ENCODE peak calls at places on chromosome 9, in eight cellular contexts. One of them, this sample, is unnamed.
A peak's percentile ranks its signal among the peaks of the same experiment; 100 is the strongest.

GRCh38 chr9:120855827-120856636 is 13.3 kb upstream of the PSMD5 start:
- DNase-seq in neural crest cell: no peak
- DNase-seq in AG04449: no peak
- DNase-seq in PC-3: no peak
- DNase-seq in GM12865: no peak
- DNase-seq in cardiac muscle cell: no peak
- DNase-seq in lung: no peak
- DNase-seq in GM06990: no peak
- DNase-seq in this sample: no peak

GRCh38 chr9:20940447-20941176 is 90.8 kb downstream of the HACD4 start:
- DNase-seq in neural crest cell: no peak
- DNase-seq in AG04449: no peak
- DNase-seq in PC-3: no peak
- DNase-seq in GM12865: no peak
- DNase-seq in cardiac muscle cell: no peak
- DNase-seq in lung: no peak
- DNase-seq in GM06990: no peak
- DNase-seq in this sample: no peak

GRCh38 chr9:82488702-82489578 is 500.4 kb downstream of the SPATA31D1 start:
- DNase-seq in neural crest cell: no peak
- DNase-seq in AG04449: peak; percentile 71
- DNase-seq in PC-3: peak; percentile 31
- DNase-seq in GM12865: peak; percentile 18
- DNase-seq in cardiac muscle cell: no peak
- DNase-seq in lung: no peak
- DNase-seq in GM06990: no peak
- DNase-seq in this sample: peak; percentile 59

GRCh38 chr9:136324501-136325300 is 2.6 kb upstream of the GPSM1 start:
- DNase-seq in neural crest cell: no peak
- DNase-seq in AG04449: no peak
- DNase-seq in PC-3: no peak
- DNase-seq in GM12865: no peak
- DNase-seq in cardiac muscle cell: peak; percentile 84
- DNase-seq in lung: peak; percentile 62
- DNase-seq in GM06990: no peak
- DNase-seq in this sample: no peak

GRCh38 chr9:115289757-115290208 is 171.8 kb upstream of the TNC start:
- DNase-seq in neural crest cell: no peak
- DNase-seq in AG04449: no peak
- DNase-seq in PC-3: no peak
- DNase-seq in GM12865: no peak
- DNase-seq in cardiac muscle cell: no peak
- DNase-seq in lung: no peak
- DNase-seq in GM06990: no peak
- DNase-seq in this sample: no peak

GRCh38 chr9:6147847-6148246 is 67.8 kb upstream of the IL33 start:
- DNase-seq in neural crest cell: no peak
- DNase-seq in AG04449: no peak
- DNase-seq in PC-3: peak; percentile 56
- DNase-seq in GM12865: no peak
- DNase-seq in cardiac muscle cell: no peak
- DNase-seq in lung: no peak
- DNase-seq in GM06990: no peak
- DNase-seq in this sample: no peak

GRCh38 chr9:108994695-108995094 is 18.6 kb downstream of the CTNNAL1 start:
- DNase-seq in neural crest cell: no peak
- DNase-seq in AG04449: no peak
- DNase-seq in PC-3: peak; percentile 28
- DNase-seq in GM12865: peak; percentile 36
- DNase-seq in cardiac muscle cell: peak; percentile 14
- DNase-seq in lung: peak; percentile 53
- DNase-seq in GM06990: peak; percentile 20
- DNase-seq in this sample: no peak

GRCh38 chr9:3521961-3522360 is 3.8 kb downstream of the RFX3 start:
- DNase-seq in neural crest cell: no peak
- DNase-seq in AG04449: no peak
- DNase-seq in PC-3: no peak
- DNase-seq in GM12865: peak; percentile 50
- DNase-seq in cardiac muscle cell: no peak
- DNase-seq in lung: no peak
- DNase-seq in GM06990: no peak
- DNase-seq in this sample: no peak

GRCh38 chr9:114203410-114204140 is 48.2 kb downstream of the COL27A1 start:
- DNase-seq in neural crest cell: no peak
- DNase-seq in AG04449: no peak
- DNase-seq in PC-3: peak; percentile 34
- DNase-seq in GM12865: no peak
- DNase-seq in cardiac muscle cell: no peak
- DNase-seq in lung: no peak
- DNase-seq in GM06990: no peak
- DNase-seq in this sample: no peak

GRCh38 chr9:134619983-134620612 is 21.5 kb upstream of the COL5A1 start:
- DNase-seq in neural crest cell: no peak
- DNase-seq in AG04449: no peak
- DNase-seq in PC-3: no peak
- DNase-seq in GM12865: no peak
- DNase-seq in cardiac muscle cell: no peak
- DNase-seq in lung: no peak
- DNase-seq in GM06990: no peak
- DNase-seq in this sample: no peak

GRCh38 chr9:34454571-34455065 is 3.8 kb downstream of the FAM219A start:
- DNase-seq in neural crest cell: no peak
- DNase-seq in AG04449: peak; percentile 17
- DNase-seq in PC-3: peak; percentile 71
- DNase-seq in GM12865: no peak
- DNase-seq in cardiac muscle cell: no peak
- DNase-seq in lung: no peak
- DNase-seq in GM06990: no peak
- DNase-seq in this sample: peak; percentile 55

GRCh38 chr9:109020113-109020512 is 6.8 kb upstream of the CTNNAL1 start:
- DNase-seq in neural crest cell: no peak
- DNase-seq in AG04449: no peak
- DNase-seq in PC-3: no peak
- DNase-seq in GM12865: no peak
- DNase-seq in cardiac muscle cell: no peak
- DNase-seq in lung: no peak
- DNase-seq in GM06990: no peak
- DNase-seq in this sample: no peak

GRCh38 chr9:32707326-32707725 is 71.9 kb upstream of the TAF1L start:
- DNase-seq in neural crest cell: no peak
- DNase-seq in AG04449: no peak
- DNase-seq in PC-3: peak; percentile 26
- DNase-seq in GM12865: no peak
- DNase-seq in cardiac muscle cell: no peak
- DNase-seq in lung: no peak
- DNase-seq in GM06990: no peak
- DNase-seq in this sample: no peak

GRCh38 chr9:32704343-32704742 is 68.9 kb upstream of the TAF1L start:
- DNase-seq in neural crest cell: no peak
- DNase-seq in AG04449: no peak
- DNase-seq in PC-3: no peak
- DNase-seq in GM12865: no peak
- DNase-seq in cardiac muscle cell: no peak
- DNase-seq in lung: no peak
- DNase-seq in GM06990: no peak
- DNase-seq in this sample: no peak

GRCh38 chr9:32708480-32709150 is 73.1 kb upstream of the TAF1L start:
- DNase-seq in neural crest cell: no peak
- DNase-seq in AG04449: no peak
- DNase-seq in PC-3: no peak
- DNase-seq in GM12865: no peak
- DNase-seq in cardiac muscle cell: no peak
- DNase-seq in lung: no peak
- DNase-seq in GM06990: no peak
- DNase-seq in this sample: no peak

GRCh38 chr9:32705059-32705458 is 69.6 kb upstream of the TAF1L start:
- DNase-seq in neural crest cell: no peak
- DNase-seq in AG04449: no peak
- DNase-seq in PC-3: peak; percentile 61
- DNase-seq in GM12865: no peak
- DNase-seq in cardiac muscle cell: no peak
- DNase-seq in lung: no peak
- DNase-seq in GM06990: no peak
- DNase-seq in this sample: peak; percentile 65

GRCh38 chr9:32706004-32706749 is 70.7 kb upstream of the TAF1L start:
- DNase-seq in neural crest cell: no peak
- DNase-seq in AG04449: no peak
- DNase-seq in PC-3: peak; percentile 41
- DNase-seq in GM12865: no peak
- DNase-seq in cardiac muscle cell: no peak
- DNase-seq in lung: no peak
- DNase-seq in GM06990: no peak
- DNase-seq in this sample: no peak
- TF ChIP-seq CTCF in neural crest cell: no peak
- TF ChIP-seq CTCF in AG04449: no peak
- TF ChIP-seq CTCF in PC-3: no peak
- TF ChIP-seq CTCF in GM12865: no peak
- TF ChIP-seq CTCF in cardiac muscle cell: no peak
- TF ChIP-seq CTCF in lung: no peak
- TF ChIP-seq CTCF in GM06990: no peak
- TF ChIP-seq CTCF in this sample: no peak

DNA sequence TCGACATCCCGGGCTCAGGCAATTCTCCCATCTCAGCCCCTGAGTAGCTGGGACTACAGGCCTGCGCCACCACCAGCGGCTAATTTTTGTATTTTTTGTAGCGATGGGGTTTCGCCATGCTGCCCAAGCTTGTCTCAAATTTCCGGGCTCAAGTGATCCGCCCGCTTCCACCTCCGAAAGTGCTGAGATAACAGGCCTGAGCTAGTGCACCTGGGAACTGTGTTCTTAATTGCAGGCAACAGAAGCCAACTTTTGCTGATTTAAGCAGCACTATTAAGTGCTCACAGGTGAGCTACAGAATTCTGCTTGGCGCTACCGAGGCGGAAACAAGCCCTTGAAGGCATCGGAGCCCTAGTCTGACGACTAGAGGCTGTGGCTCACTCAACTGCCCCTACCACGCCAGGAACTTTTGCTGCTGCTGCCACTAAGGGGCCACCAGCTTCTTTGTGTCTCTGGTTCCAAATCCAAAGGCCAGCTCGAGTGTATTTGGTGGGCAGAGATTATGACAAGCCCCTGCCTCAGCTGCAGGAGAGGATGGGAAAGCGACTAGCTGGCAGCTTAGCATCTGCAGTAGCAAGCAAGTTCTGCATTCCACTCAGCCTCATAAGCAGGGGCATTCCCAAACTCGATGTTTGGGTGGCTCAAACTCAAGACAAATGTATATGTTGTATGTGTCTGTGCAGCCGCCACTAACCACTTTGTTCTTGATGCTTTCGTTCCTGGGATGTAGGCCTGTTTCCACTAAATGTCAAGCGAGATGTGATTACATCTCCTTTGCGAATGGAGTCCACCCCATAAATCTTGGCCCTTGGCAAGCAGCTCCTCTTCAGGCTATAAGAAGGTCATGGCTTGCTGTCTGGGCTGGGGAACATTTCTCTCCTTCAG is 10.6 kb upstream of the HMCN2 start:
- DNase-seq in neural crest cell: no peak
- DNase-seq in AG04449: no peak
- DNase-seq in PC-3: no peak
- DNase-seq in GM12865: no peak
- DNase-seq in cardiac muscle cell: no peak
- DNase-seq in lung: no peak
- DNase-seq in GM06990: no peak
- DNase-seq in this sample: no peak
- TF ChIP-seq CTCF in neural crest cell: no peak
- TF ChIP-seq CTCF in AG04449: no peak
- TF ChIP-seq CTCF in PC-3: no peak
- TF ChIP-seq CTCF in GM12865: no peak
- TF ChIP-seq CTCF in cardiac muscle cell: no peak
- TF ChIP-seq CTCF in lung: no peak
- TF ChIP-seq CTCF in GM06990: no peak
- TF ChIP-seq CTCF in this sample: no peak

DNA sequence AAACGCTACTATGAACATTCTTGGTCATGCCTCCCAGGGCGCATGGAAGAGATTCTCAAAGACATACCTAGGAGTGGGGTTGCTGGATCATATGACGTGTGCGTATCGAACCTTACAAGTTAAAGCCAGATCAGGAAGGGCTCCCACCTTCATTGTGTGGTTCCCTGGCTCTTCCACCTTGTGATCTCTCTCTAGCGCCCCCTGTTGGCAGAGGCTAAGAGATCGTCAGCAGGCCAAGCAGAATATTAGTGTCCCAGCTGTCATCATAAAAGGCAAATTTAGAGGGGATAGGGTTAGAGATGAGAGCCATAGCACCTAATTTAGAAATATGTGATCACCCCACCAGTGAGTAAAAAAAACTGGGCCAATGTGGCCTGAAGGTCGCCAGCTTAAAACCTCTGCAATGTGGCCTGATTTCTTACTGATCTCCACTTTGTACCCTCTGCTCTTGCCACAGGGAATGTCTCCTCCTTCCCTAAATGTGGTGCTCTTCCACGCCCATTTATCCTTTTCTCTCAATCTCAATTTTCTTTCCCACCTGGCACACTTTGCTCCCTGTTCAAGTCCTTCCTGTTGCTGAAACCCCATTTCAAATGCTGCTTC is 91.7 kb upstream of the SHB start:
- DNase-seq in neural crest cell: peak; percentile 79
- DNase-seq in AG04449: no peak
- DNase-seq in PC-3: peak; percentile 53
- DNase-seq in GM12865: peak; percentile 81
- DNase-seq in cardiac muscle cell: peak; percentile 81
- DNase-seq in lung: peak; percentile 57
- DNase-seq in GM06990: no peak
- DNase-seq in this sample: peak; percentile 31
- TF ChIP-seq CTCF in neural crest cell: peak; percentile 84
- TF ChIP-seq CTCF in AG04449: peak; percentile 90
- TF ChIP-seq CTCF in PC-3: peak; percentile 87
- TF ChIP-seq CTCF in GM12865: peak; percentile 91
- TF ChIP-seq CTCF in cardiac muscle cell: peak; percentile 93
- TF ChIP-seq CTCF in lung: peak; percentile 58
- TF ChIP-seq CTCF in GM06990: peak; percentile 91
- TF ChIP-seq CTCF in this sample: peak; percentile 85

GRCh38 chr9:95193480-95193879 is 124.0 kb downstream of the FANCC start:
- DNase-seq in neural crest cell: no peak
- DNase-seq in AG04449: no peak
- DNase-seq in PC-3: no peak
- DNase-seq in GM12865: no peak
- DNase-seq in cardiac muscle cell: no peak
- DNase-seq in lung: no peak
- DNase-seq in GM06990: no peak
- DNase-seq in this sample: no peak

GRCh38 chr9:95190413-95190812 is 127.1 kb downstream of the FANCC start:
- DNase-seq in neural crest cell: no peak
- DNase-seq in AG04449: no peak
- DNase-seq in PC-3: no peak
- DNase-seq in GM12865: no peak
- DNase-seq in cardiac muscle cell: no peak
- DNase-seq in lung: no peak
- DNase-seq in GM06990: no peak
- DNase-seq in this sample: no peak

GRCh38 chr9:95189230-95190098 is 128.0 kb downstream of the FANCC start:
- DNase-seq in neural crest cell: no peak
- DNase-seq in AG04449: peak; percentile 54
- DNase-seq in PC-3: no peak
- DNase-seq in GM12865: no peak
- DNase-seq in cardiac muscle cell: no peak
- DNase-seq in lung: no peak
- DNase-seq in GM06990: no peak
- DNase-seq in this sample: no peak

GRCh38 chr9:95192631-95193030 is 124.9 kb downstream of the FANCC start:
- DNase-seq in neural crest cell: no peak
- DNase-seq in AG04449: no peak
- DNase-seq in PC-3: no peak
- DNase-seq in GM12865: no peak
- DNase-seq in cardiac muscle cell: no peak
- DNase-seq in lung: no peak
- DNase-seq in GM06990: no peak
- DNase-seq in this sample: no peak

GRCh38 chr9:95193067-95193466 is 124.4 kb downstream of the FANCC start:
- DNase-seq in neural crest cell: no peak
- DNase-seq in AG04449: no peak
- DNase-seq in PC-3: no peak
- DNase-seq in GM12865: no peak
- DNase-seq in cardiac muscle cell: no peak
- DNase-seq in lung: no peak
- DNase-seq in GM06990: no peak
- DNase-seq in this sample: no peak
- TF ChIP-seq CTCF in neural crest cell: peak; percentile 26
- TF ChIP-seq CTCF in AG04449: no peak
- TF ChIP-seq CTCF in PC-3: peak; percentile 44
- TF ChIP-seq CTCF in GM12865: no peak
- TF ChIP-seq CTCF in cardiac muscle cell: no peak
- TF ChIP-seq CTCF in lung: no peak
- TF ChIP-seq CTCF in GM06990: peak; percentile 31
- TF ChIP-seq CTCF in this sample: no peak

This sample was measured in RWPE1.